ENCODE peak calls at places on chromosomes 7 and 10, in eight cellular contexts. Y is H1, N is neural progenitor cell, A is Calu3, I is prostate gland, O is endothelial cell, U is heart right ventricle, P is A549. D is an unnamed sample.

GRCh38 chr10:84269773-84270172 is 24.9 kb downstream of the RGR start:
- DNase-seq in Y (no peak), N (no peak), A (no peak), I (no peak), O (no peak), U (no peak), P (no peak), D (no peak)

GRCh38 chr10:97333601-97334369 is 744 bp downstream of the FRAT2 start:
- DNase-seq in Y (no peak), N (peak; percentile 61), A (peak; percentile 13), I (no peak), O (peak; percentile 50), U (peak; percentile 52), P (peak; percentile 54), D (no peak)

GRCh38 chr7:136076954-136077353 is 99.8 kb upstream of the MTPN start:
- DNase-seq in Y (no peak), N (no peak), A (no peak), I (no peak), O (no peak), U (no peak), P (no peak), D (no peak)

GRCh38 chr10:72173635-72174296 is 42.0 kb upstream of the ANAPC16 start:
- DNase-seq in Y (no peak), N (no peak), A (no peak), I (no peak), O (no peak), U (no peak), P (peak; percentile 89), D (no peak)

GRCh38 chr10:125054664-125055273 is 105.6 kb downstream of the CTBP2 start:
- DNase-seq in Y (no peak), N (no peak), A (no peak), I (no peak), O (no peak), U (no peak), P (no peak), D (no peak)

GRCh38 chr10:1548146-1548545 is 189.2 kb downstream of the ADARB2 start:
- DNase-seq in Y (no peak), N (no peak), A (no peak), I (no peak), O (no peak), U (no peak), P (no peak), D (no peak)

GRCh38 chr10:56279270-56279669 is 81.8 kb downstream of the ZWINT start:
- DNase-seq in Y (no peak), N (no peak), A (no peak), I (no peak), O (no peak), U (no peak), P (no peak), D (no peak)

GRCh38 chr7:121305109-121305508 is 23.7 kb upstream of the WNT16 start:
- DNase-seq in Y (no peak), N (no peak), A (no peak), I (no peak), O (no peak), U (no peak), P (no peak), D (no peak)

GRCh38 chr7:77427996-77428603 is 12.0 kb upstream of the GSAP start:
- DNase-seq in Y (no peak), N (peak; percentile 28), A (no peak), I (no peak), O (no peak), U (no peak), P (no peak), D (no peak)

GRCh38 chr10:129035052-129035805 is 431.8 kb upstream of the MGMT start:
- DNase-seq in Y (no peak), N (no peak), A (no peak), I (no peak), O (no peak), U (no peak), P (no peak), D (no peak)

GRCh38 chr7:112550468-112551060 is 69.8 kb downstream of the LSMEM1 start:
- DNase-seq in Y (no peak), N (peak; percentile 42), A (peak; percentile 45), I (peak; percentile 26), O (peak; percentile 50), U (no peak), P (peak; percentile 73), D (no peak)

GRCh38 chr10:72109619-72110215 is 21.4 kb upstream of the SPOCK2 start:
- DNase-seq in Y (no peak), N (no peak), A (no peak), I (no peak), O (no peak), U (no peak), P (no peak), D (no peak)

GRCh38 chr7:107186242-107186641 is 17.4 kb downstream of the HBP1 start:
- DNase-seq in Y (no peak), N (no peak), A (no peak), I (no peak), O (no peak), U (no peak), P (no peak), D (no peak)

GRCh38 chr7:141023305-141023704 is 8.6 kb upstream of the MRPS33 start:
- DNase-seq in Y (no peak), N (no peak), A (no peak), I (no peak), O (no peak), U (no peak), P (no peak), D (no peak)

GRCh38 chr7:148367701-148368475 is 222.7 kb upstream of the C7orf33 start:
- DNase-seq in Y (no peak), N (peak; percentile 32), A (no peak), I (no peak), O (no peak), U (no peak), P (no peak), D (no peak)

GRCh38 chr10:82887488-82887887 is 1012.5 kb downstream of the NRG3 start:
- DNase-seq in Y (no peak), N (no peak), A (no peak), I (no peak), O (no peak), U (no peak), P (no peak), D (no peak)

GRCh38 chr7:74119831-74120230 is 36.2 kb downstream of the LIMK1 start:
- DNase-seq in Y (no peak), N (no peak), A (no peak), I (no peak), O (no peak), U (no peak), P (no peak), D (no peak)

GRCh38 chr10:110649652-110650264 is 5.6 kb downstream of the RBM20 start:
- DNase-seq in Y (no peak), N (peak; percentile 45), A (no peak), I (no peak), O (no peak), U (no peak), P (no peak), D (no peak)

GRCh38 chr10:110647136-110647430 is 2.9 kb downstream of the RBM20 start:
- DNase-seq in Y (no peak), N (no peak), A (no peak), I (no peak), O (no peak), U (no peak), P (no peak), D (no peak)

GRCh38 chr10:110650265-110650668 is 6.1 kb downstream of the RBM20 start:
- DNase-seq in Y (no peak), N (no peak), A (no peak), I (no peak), O (no peak), U (no peak), P (no peak), D (no peak)

GRCh38 chr10:110651044-110651958 is 7.2 kb downstream of the RBM20 start:
- DNase-seq in Y (no peak), N (no peak), A (no peak), I (no peak), O (no peak), U (peak; percentile 32), P (no peak), D (no peak)

GRCh38 chr10:110648743-110649651 is 4.9 kb downstream of the RBM20 start:
- DNase-seq in Y (no peak), N (no peak), A (no peak), I (no peak), O (no peak), U (no peak), P (no peak), D (no peak)
- TF ChIP-seq CTCF in Y (no peak), N (no peak), A (no peak), I (no peak), O (no peak), U (no peak), P (no peak), D (peak; percentile 19)

GRCh38 chr7:98156700-98157099 is 50.0 kb downstream of the LMTK2 start:
- DNase-seq in Y (no peak), N (no peak), A (no peak), I (no peak), O (no peak), U (no peak), P (no peak), D (no peak)
- TF ChIP-seq CTCF in Y (no peak), N (no peak), A (no peak), I (no peak), O (no peak), U (no peak), P (no peak), D (no peak)

GRCh38 chr10:93741367-93741766 is 16.4 kb upstream of the LGI1 start:
- DNase-seq in Y (no peak), N (no peak), A (no peak), I (no peak), O (no peak), U (no peak), P (no peak), D (no peak)

GRCh38 chr10:93749218-93749799 is 8.4 kb upstream of the LGI1 start:
- DNase-seq in Y (peak; percentile 56), N (peak; percentile 51), A (no peak), I (no peak), O (no peak), U (no peak), P (no peak), D (no peak)

GRCh38 chr10:93742633-93743349 is 14.9 kb upstream of the LGI1 start:
- DNase-seq in Y (no peak), N (no peak), A (no peak), I (no peak), O (no peak), U (no peak), P (no peak), D (no peak)

GRCh38 chr10:93746844-93747284 is 10.9 kb upstream of the LGI1 start:
- DNase-seq in Y (peak; percentile 66), N (peak; percentile 41), A (peak; percentile 64), I (no peak), O (peak; percentile 17), U (no peak), P (peak; percentile 59), D (peak; percentile 94)

GRCh38 chr10:93745411-93746065 is 12.2 kb upstream of the LGI1 start:
- DNase-seq in Y (peak; percentile 77), N (peak; percentile 77), A (no peak), I (no peak), O (peak; percentile 60), U (no peak), P (peak; percentile 44), D (no peak)
- TF ChIP-seq CTCF in Y (peak; percentile 90), N (peak; percentile 83), A (no peak), I (no peak), O (peak; percentile 37), U (no peak), P (peak; percentile 38), D (peak; percentile 66)

DNA sequence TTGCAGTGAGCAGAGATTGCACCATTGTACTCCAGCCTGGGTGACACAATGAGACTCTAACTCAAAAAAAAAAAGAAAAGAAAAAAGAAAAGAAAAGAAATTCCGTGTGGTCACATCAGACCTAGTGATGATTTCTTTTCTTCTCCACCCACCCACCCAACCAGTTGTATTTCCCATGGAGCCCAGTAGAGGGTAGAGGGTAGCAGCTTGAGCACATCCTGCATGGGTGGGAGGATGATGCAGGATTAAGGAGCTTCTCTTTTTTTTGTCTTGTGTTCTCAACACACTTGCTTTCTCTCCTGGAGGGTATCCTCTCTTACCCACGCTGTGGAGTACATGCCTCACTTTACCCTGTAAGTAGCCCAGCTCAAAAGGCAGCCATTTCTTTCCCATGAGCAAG is 118.6 kb upstream of the CARD11 start:
- DNase-seq in Y (no peak), N (no peak), A (no peak), I (no peak), O (no peak), U (no peak), P (no peak), D (no peak)
- TF ChIP-seq CTCF in Y (peak; percentile 40), N (no peak), A (no peak), I (no peak), O (no peak), U (no peak), P (no peak), D (no peak)